ENCODE peak calls at places on chromosomes 5 and 9, in four cellular contexts. K, P, Z and W are unnamed samples.
A peak's percentile ranks its signal among the peaks of the same experiment; 100 is the strongest.

GRCh38 chr5:66113160-66113559 is 30.9 kb upstream of the SREK1 start:
- DNase-seq in P (no peak), Z (peak; percentile 75), K (peak; percentile 33), W (peak; percentile 10)

GRCh38 chr5:160439205-160439600 is 17.5 kb downstream of the PTTG1 start:
- DNase-seq in Z (peak; percentile 92), K (peak; percentile 66), P (peak; percentile 86), W (peak; percentile 50)

GRCh38 chr5:125398466-125398865 is 652.0 kb upstream of the ZNF608 start:
- DNase-seq in Z (no peak), P (no peak), K (no peak), W (no peak)

GRCh38 chr5:158139161-158139560 is 280.2 kb upstream of the CLINT1 start:
- DNase-seq in K (no peak), P (no peak), Z (peak; percentile 83), W (no peak)

GRCh38 chr9:116644099-116644688 is 42.9 kb upstream of the TRIM32 start:
- DNase-seq in P (no peak), K (no peak), Z (peak; percentile 76), W (peak; percentile 56)

GRCh38 chr9:7640205-7640604 is 159.4 kb downstream of the DMAC1 start:
- DNase-seq in K (no peak), P (no peak), Z (no peak), W (peak; percentile 32)

GRCh38 chr9:22124263-22125011 is 115.3 kb upstream of the CDKN2B start:
- DNase-seq in Z (peak; percentile 72), P (no peak), K (no peak), W (no peak)

GRCh38 chr5:167967494-167968180 is 323.8 kb upstream of the WWC1 start:
- DNase-seq in P (no peak), Z (no peak), K (no peak), W (no peak)

GRCh38 chr9:6926436-6926835 is 168.7 kb downstream of the KDM4C start:
- DNase-seq in P (no peak), K (no peak), Z (no peak), W (no peak)

GRCh38 chr5:50576686-50577256 is 89.7 kb upstream of the PARP8 start:
- DNase-seq in K (no peak), Z (no peak), P (no peak), W (no peak)

GRCh38 chr9:115879451-115879850 is 274.1 kb upstream of the PAPPA start:
- DNase-seq in Z (no peak), K (no peak), P (no peak), W (no peak)

GRCh38 chr5:172556971-172557461 is 84.0 kb upstream of the NEURL1B start:
- DNase-seq in Z (no peak), K (no peak), P (no peak), W (no peak)

GRCh38 chr5:119250946-119251901 is 104.6 kb upstream of the TNFAIP8 start:
- DNase-seq in K (no peak), Z (peak; percentile 18), P (no peak), W (no peak)

GRCh38 chr5:71939452-71939932 is 167.8 kb upstream of the MAP1B start:
- DNase-seq in K (no peak), Z (no peak), P (no peak), W (no peak)

GRCh38 chr9:127058645-127059021 is 63.8 kb downstream of the ANGPTL2 start:
- DNase-seq in K (no peak), P (no peak), Z (peak; percentile 43), W (peak; percentile 43)

GRCh38 chr9:3088166-3088702 is 244.3 kb upstream of the PUM3 start:
- DNase-seq in P (no peak), Z (no peak), K (no peak), W (no peak)

GRCh38 chr9:121299125-121299466 is 31.1 kb downstream of the GSN start:
- DNase-seq in P (no peak), Z (no peak), K (no peak), W (no peak)

GRCh38 chr9:129397335-129397734 is 219.3 kb upstream of the IER5L start:
- DNase-seq in K (no peak), P (no peak), Z (no peak), W (no peak)

GRCh38 chr5:133245191-133246052 is 193.6 kb downstream of the HSPA4 start:
- DNase-seq in K (peak; percentile 93), Z (peak; percentile 74), P (peak; percentile 82), W (peak; percentile 46)

GRCh38 chr9:123562844-123563346 is 206.9 kb downstream of the CRB2 start:
- DNase-seq in Z (peak; percentile 88), P (peak; percentile 38), K (no peak), W (peak; percentile 54)

GRCh38 chr9:125529589-125530515 is 177.2 kb downstream of the MAPKAP1 start:
- DNase-seq in Z (no peak), K (no peak), P (no peak), W (no peak)

GRCh38 chr5:94376672-94377345 is 241.6 kb downstream of the KIAA0825 start:
- DNase-seq in P (no peak), K (no peak), Z (peak; percentile 26), W (no peak)